ENCODE peak calls at places on chromosomes 2 and 18, in nine cellular contexts. A, Z, O, B, J, T, P, V and W are unnamed samples.

GRCh38 chr2:58497189-58497588 is 256.1 kb upstream of the FANCL start:
- DNase-seq in P (no peak), O (no peak), B (no peak), V (no peak), J (no peak), T (no peak), A (no peak), Z (no peak), W (no peak)

GRCh38 chr18:50806208-50806616 is 13.6 kb downstream of the MRO start:
- DNase-seq in T (peak; percentile 28), P (no peak), A (no peak), O (no peak), Z (no peak), V (no peak), B (peak; percentile 22), J (peak; percentile 41), W (no peak)

GRCh38 chr2:162390801-162391200 is 46.9 kb downstream of the GCA start:
- DNase-seq in T (no peak), V (no peak), A (no peak), O (no peak), P (no peak), B (no peak), Z (no peak), J (no peak), W (no peak)

GRCh38 chr2:3168230-3168891 is 209.3 kb downstream of the EIPR1 start:
- DNase-seq in B (no peak), J (no peak), O (no peak), V (no peak), T (peak; percentile 3), Z (peak; percentile 67), P (peak; percentile 20), A (no peak), W (no peak)

GRCh38 chr18:48446582-48447225 is 37.5 kb upstream of the ZBTB7C start:
- DNase-seq in V (peak; percentile 92), J (peak; percentile 66), T (peak; percentile 84), B (peak; percentile 36), O (peak; percentile 88), A (peak; percentile 96), P (peak; percentile 89), Z (peak; percentile 93), W (peak; percentile 84)

GRCh38 chr2:58834404-58834803 is 593.3 kb upstream of the FANCL start:
- DNase-seq in J (peak; percentile 4), O (no peak), A (no peak), Z (no peak), B (peak; percentile 30), T (no peak), P (no peak), V (peak; percentile 77), W (no peak)

GRCh38 chr2:46073540-46074018 is 223.6 kb upstream of the EPAS1 start:
- DNase-seq in Z (no peak), A (no peak), O (no peak), J (peak; percentile 39), B (no peak), V (no peak), T (no peak), P (peak; percentile 33), W (no peak)

GRCh38 chr18:36451454-36452251 is 154.1 kb downstream of the FHOD3 start:
- DNase-seq in Z (no peak), J (no peak), V (no peak), B (no peak), A (peak; percentile 79), O (no peak), T (no peak), P (no peak), W (no peak)

GRCh38 chr2:44044281-44044720 is 48.5 kb upstream of the LRPPRC start:
- DNase-seq in Z (peak; percentile 85), J (peak; percentile 83), V (peak; percentile 91), P (peak; percentile 87), T (peak; percentile 87), B (peak; percentile 72), A (no peak), O (peak; percentile 89), W (peak; percentile 66)

GRCh38 chr2:65562890-65563289 is 130.5 kb upstream of the SPRED2 start:
- DNase-seq in B (no peak), P (no peak), Z (no peak), V (no peak), J (no peak), A (no peak), T (no peak), O (no peak), W (no peak)

GRCh38 chr2:214881647-214882205 is 72.2 kb upstream of the BARD1 start:
- DNase-seq in Z (no peak), P (no peak), B (no peak), A (no peak), J (no peak), V (no peak), T (no peak), O (no peak), W (no peak)

GRCh38 chr2:165662720-165663119 is 131.3 kb downstream of the GALNT3 start:
- DNase-seq in O (no peak), T (no peak), A (no peak), V (no peak), Z (no peak), J (no peak), P (no peak), B (no peak), W (no peak)

GRCh38 chr2:25276569-25277465 is 64.9 kb downstream of the DNMT3A start:
- DNase-seq in J (no peak), P (peak; percentile 83), A (no peak), V (peak; percentile 94), T (peak; percentile 60), B (peak; percentile 71), Z (no peak), O (peak; percentile 55), W (peak; percentile 93)

GRCh38 chr2:43083710-43084698 is 142.4 kb downstream of the ZFP36L2 start:
- DNase-seq in P (peak; percentile 88), J (no peak), O (no peak), T (no peak), Z (no peak), V (no peak), A (no peak), B (peak; percentile 35), W (no peak)

GRCh38 chr2:242024751-242025355 is 155.3 kb downstream of the RTP5 start:
- DNase-seq in B (no peak), V (no peak), O (no peak), P (peak; percentile 39), J (no peak), A (no peak), T (no peak), Z (peak; percentile 45), W (peak; percentile 16)

DNA sequence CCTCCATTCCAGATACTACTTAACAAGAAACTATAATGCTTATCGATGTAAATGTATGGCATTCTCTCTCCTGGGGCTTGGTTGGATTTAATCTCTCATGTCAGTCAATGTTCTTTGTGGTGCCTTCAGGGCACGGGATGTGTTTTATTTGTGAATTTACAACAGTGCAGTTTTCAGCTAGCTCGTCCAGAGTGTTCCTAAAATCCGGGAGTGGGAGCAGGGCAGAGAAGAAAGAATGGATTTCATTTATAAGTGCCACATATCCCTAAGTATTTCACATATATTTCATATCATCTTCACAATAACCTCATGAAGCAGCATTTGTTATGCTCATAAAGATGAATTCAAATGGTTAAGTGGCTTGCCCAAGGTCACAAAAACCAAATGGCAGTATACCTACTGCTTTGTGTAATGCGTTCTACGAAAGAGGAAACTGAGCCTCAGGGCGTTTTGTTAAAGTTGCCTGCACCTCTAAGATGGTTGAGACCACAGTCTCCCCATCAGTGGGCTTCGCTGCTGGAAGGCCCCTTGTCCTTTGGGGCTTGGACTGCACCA is 134.7 kb upstream of the MGAT5 start:
- DNase-seq in V (no peak), Z (no peak), J (no peak), A (no peak), T (no peak), O (no peak), P (no peak), B (no peak), W (no peak)
- H3K4me3 ChIP-seq in V (peak overlapping the region; percentile 94), Z (peak overlapping the region; percentile 98), J (peak overlapping the region; percentile 80), A (peak overlapping the region; percentile 90), T (peak overlapping the region; percentile 97), O (peak overlapping the region; percentile 95), P (peak overlapping the region; percentile 97), B (peak overlapping the region; percentile 77), W (peak overlapping the region; percentile 39)

DNA sequence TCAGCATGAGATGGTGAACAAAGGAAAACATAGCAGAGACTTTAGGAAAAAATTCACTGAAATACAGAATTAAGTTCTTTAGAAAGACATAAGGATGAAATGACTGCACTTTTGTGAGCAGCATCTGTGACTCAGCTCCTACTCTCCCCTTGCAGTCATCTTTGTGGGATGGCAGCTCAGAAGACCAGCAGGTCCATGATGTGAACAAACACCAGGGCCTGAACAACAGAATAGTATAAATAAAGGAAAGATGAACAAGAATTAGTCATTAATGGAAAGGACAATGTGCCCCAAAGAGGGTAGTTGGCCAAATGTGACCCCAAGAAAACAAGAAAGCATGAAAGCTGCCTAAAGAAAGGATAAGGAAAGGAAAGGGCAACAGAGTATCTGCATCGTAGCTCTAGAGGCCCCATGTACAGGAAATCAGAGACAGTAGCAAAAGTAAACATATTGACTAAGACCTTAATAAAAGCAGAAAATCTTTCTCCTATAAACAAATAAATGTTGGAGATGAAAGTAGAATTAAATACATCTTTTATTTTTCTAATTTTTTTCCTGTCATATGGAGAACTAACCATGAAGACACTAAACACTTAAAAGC is 318.0 kb downstream of the ZEB2 start:
- DNase-seq in B (no peak), P (no peak), V (no peak), J (no peak), A (no peak), T (no peak), O (no peak), Z (no peak), W (no peak)
- TF ChIP-seq EP300 in B (no peak), P (no peak), V (no peak), J (no peak), A (no peak), T (no peak), O (no peak), Z (no peak), W (no peak)

GRCh38 chr18:63892544-63892943 is 5.0 kb downstream of the SERPINB2 start:
- DNase-seq in B (no peak), V (no peak), O (no peak), J (no peak), T (no peak), P (no peak), Z (no peak), A (no peak), W (no peak)
- TF ChIP-seq POLR2AphosphoS5 in B (no peak), V (no peak), O (no peak), J (no peak), T (no peak), P (no peak), Z (no peak), A (no peak), W (no peak)

GRCh38 chr18:62900132-62900883 is 185.0 kb downstream of the PHLPP1 start:
- DNase-seq in O (no peak), P (no peak), V (no peak), A (no peak), B (no peak), Z (no peak), J (no peak), T (no peak), W (no peak)
- H3K4me3 ChIP-seq in O (no peak overlapping the region), P (no peak overlapping the region), V (no peak overlapping the region), A (no peak overlapping the region), B (no peak overlapping the region), Z (no peak overlapping the region), J (no peak overlapping the region), T (no peak overlapping the region), W (no peak overlapping the region)

GRCh38 chr2:234478121-234478858 is 18.6 kb downstream of the ARL4C start:
- DNase-seq in A (no peak), T (no peak), V (no peak), J (no peak), Z (no peak), O (no peak), B (no peak), P (no peak), W (no peak)
- TF ChIP-seq EP300 in A (no peak), T (no peak), V (no peak), J (no peak), Z (no peak), O (no peak), B (no peak), P (no peak), W (no peak)